ENCODE peak calls at places on chromosomes 12 and 14, in four cellular contexts. X, S, C and Z are unnamed samples. For H3K9me1, the result is how much of the 10 kb centered on the place peaks cover.

GRCh38 chr14:104939666-104940410 is 15.2 kb downstream of the PLD4 start:
- DNase-seq in X (no peak), S (no peak), C (no peak), Z (no peak)

GRCh38 chr12:76713130-76713529 is 50.8 kb upstream of the ZDHHC17 start:
- DNase-seq in X (no peak), S (no peak), C (no peak), Z (no peak)

GRCh38 chr12:52014567-52015392 is 8.0 kb downstream of the TAMALIN start:
- DNase-seq in X (no peak), S (no peak), C (no peak), Z (no peak)

GRCh38 chr14:83172363-83172762 is 1638.7 kb upstream of the SEL1L start:
- DNase-seq in X (no peak), S (peak), C (no peak), Z (no peak)

GRCh38 chr12:2250797-2251196 is 198.0 kb downstream of the CACNA1C start:
- DNase-seq in X (no peak), S (no peak), C (no peak), Z (no peak)

GRCh38 chr12:48092606-48093005 is 13.3 kb downstream of the SENP1 start:
- DNase-seq in X (no peak), S (peak), C (no peak), Z (no peak)

GRCh38 chr12:89192419-89192818 is 159.9 kb downstream of the DUSP6 start:
- DNase-seq in X (no peak), S (peak), C (no peak), Z (no peak)

GRCh38 chr14:68181395-68182326 is 362.1 kb downstream of the RAD51B start:
- DNase-seq in X (no peak), S (peak), C (no peak), Z (peak)

GRCh38 chr12:115335594-115335993 is 651.6 kb upstream of the TBX3 start:
- DNase-seq in X (no peak), S (no peak), C (no peak), Z (no peak)

GRCh38 chr12:16870845-16871244 is 264.9 kb upstream of the LMO3 start:
- DNase-seq in X (no peak), S (no peak), C (no peak), Z (no peak)

GRCh38 chr12:52045794-52046199 is 5.4 kb upstream of the NR4A1 start:
- DNase-seq in X (no peak), S (no peak), C (no peak), Z (peak)

GRCh38 chr12:120234643-120235368 is 30.7 kb downstream of the PXN start:
- DNase-seq in X (peak), S (peak), C (peak), Z (peak)

GRCh38 chr12:127363392-127363791 is 903.6 kb upstream of the TMEM132C start:
- DNase-seq in X (peak), S (no peak), C (no peak), Z (no peak)

GRCh38 chr12:125683748-125684381 is 618.6 kb downstream of the AACS start:
- DNase-seq in X (no peak), S (no peak), C (no peak), Z (no peak)

GRCh38 chr14:106277503-106277902 is 751.1 kb downstream of the TMEM121 start:
- DNase-seq in X (peak), S (no peak), C (no peak), Z (no peak)

GRCh38 chr12:99154264-99154982 is 493.1 kb upstream of the GARIN6 start:
- DNase-seq in X (no peak), S (no peak), C (no peak), Z (no peak)

GRCh38 chr12:105481906-105482305 is 151.4 kb downstream of the C12orf75 start:
- DNase-seq in X (no peak), S (no peak), C (no peak), Z (no peak)

GRCh38 chr12:120759591-120760348 is 34.1 kb downstream of the ACADS start:
- DNase-seq in X (no peak), S (no peak), C (no peak), Z (no peak)

GRCh38 chr12:115963030-115963480 is 314.4 kb downstream of the MED13L start:
- DNase-seq in X (no peak), S (peak), C (no peak), Z (no peak)

GRCh38 chr14:72856530-72857264 is 37.2 kb downstream of the DPF3 start:
- DNase-seq in X (no peak), S (no peak), C (no peak), Z (no peak)
- H3K9me1 ChIP-seq in X (under half), S (under half), C (under half), Z (under half)

DNA sequence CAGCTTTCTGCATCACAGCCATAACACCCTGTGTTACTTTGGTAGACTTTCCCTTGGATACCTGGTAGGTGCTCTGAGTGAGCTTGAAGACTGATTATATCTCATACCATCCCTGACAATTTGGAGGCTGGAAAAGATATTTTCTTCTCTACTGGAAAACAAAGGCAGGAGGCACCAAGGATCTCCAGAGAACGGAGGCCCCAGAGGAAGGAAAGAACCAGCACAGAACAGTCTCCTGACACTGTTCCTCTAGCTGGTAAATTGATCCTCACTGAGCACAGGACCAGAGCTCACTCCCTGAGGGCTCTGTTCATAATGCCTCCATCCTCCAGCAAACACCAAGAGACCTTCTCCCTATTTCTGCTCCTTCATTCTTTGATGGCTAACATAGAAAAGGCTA is at the start of gene OR11G2:
- DNase-seq in X (no peak), S (no peak), C (no peak), Z (no peak)
- H3K9me1 ChIP-seq in X (under half), S (under half), C (under half), Z (under half)

GRCh38 chr12:39125580-39125979 is 220.2 kb upstream of the CPNE8 start:
- DNase-seq in X (no peak), S (no peak), C (no peak), Z (no peak)
- H3K9me1 ChIP-seq in X (under half), S (under half), C (under half), Z (under half)

GRCh38 chr12:64145226-64145625 is 76.9 kb downstream of the KICS2 start:
- DNase-seq in X (peak), S (no peak), C (no peak), Z (no peak)
- H3K9me1 ChIP-seq in X (under half), S (under half), C (under half), Z (under half)

GRCh38 chr12:26246483-26247164 is 51.3 kb downstream of the SSPN start:
- DNase-seq in X (no peak), S (no peak), C (peak), Z (no peak)

GRCh38 chr12:26244503-26244902 is 49.1 kb downstream of the SSPN start:
- DNase-seq in X (no peak), S (no peak), C (no peak), Z (no peak)

GRCh38 chr12:26250801-26251200 is 55.4 kb downstream of the SSPN start:
- DNase-seq in X (no peak), S (no peak), C (no peak), Z (peak)

GRCh38 chr12:26245175-26245942 is 50.0 kb downstream of the SSPN start:
- DNase-seq in X (no peak), S (no peak), C (no peak), Z (no peak)

DNA sequence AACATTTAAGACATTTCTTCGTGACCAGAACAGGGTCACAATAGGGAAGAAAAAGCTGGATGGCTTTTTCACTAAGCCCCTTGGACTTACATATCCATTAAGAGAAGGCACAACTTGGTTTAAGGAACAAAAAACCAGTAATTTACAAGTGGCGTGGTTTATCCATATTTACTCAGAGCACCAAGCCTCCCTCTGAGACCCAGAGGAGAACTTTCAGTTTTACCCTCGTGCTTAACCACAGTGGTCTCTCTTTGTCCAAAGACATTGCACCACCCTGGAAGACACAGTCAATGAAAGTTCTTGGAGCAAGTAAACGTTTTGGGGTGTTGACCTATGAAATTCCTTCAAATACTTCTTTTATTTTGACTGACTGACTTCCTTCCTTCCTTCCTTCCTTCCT is 52.5 kb downstream of the SSPN start:
- DNase-seq in X (no peak), S (no peak), C (no peak), Z (no peak)
- H3K9me1 ChIP-seq in X (under half), S (under half), C (under half), Z (under half)

GRCh38 chr12:94534761-94535613 is 75.3 kb upstream of the CEP83 start:
- DNase-seq in X (no peak), S (no peak), C (no peak), Z (no peak)
- H3K9me1 ChIP-seq in X (under half), S (under half), C (under half), Z (under half)

DNA sequence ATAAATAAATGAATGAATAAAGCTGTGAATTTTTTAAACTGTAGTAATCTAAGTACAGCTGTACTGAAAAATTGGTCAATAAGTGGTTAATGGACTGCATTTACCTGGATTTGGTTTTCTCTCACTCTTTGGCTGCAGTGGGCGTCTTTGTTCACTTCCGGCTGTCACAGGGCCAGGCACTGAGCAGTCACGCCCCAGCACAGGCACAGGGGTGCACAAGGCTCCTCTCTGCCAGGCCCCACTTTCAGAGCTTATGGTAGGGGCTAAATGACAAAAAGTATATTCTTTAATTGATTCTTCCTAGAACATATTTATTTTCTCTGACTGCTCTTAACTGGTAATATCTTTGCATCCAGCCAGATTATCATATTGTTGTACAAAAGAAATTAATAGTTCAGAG is 70.6 kb upstream of the DYNC1H1 start:
- DNase-seq in X (no peak), S (no peak), C (no peak), Z (no peak)
- H3K9me1 ChIP-seq in X (under half), S (under half), C (under half), Z (under half)